ENCODE peak calls at places on chromosomes 1 and 21, in nine cellular contexts. G is nucleus accumbens; X is stimulated activated CD4-positive, alpha-beta T cell treated with anti-CD3 and anti-CD28 coated beads, Interleukin-12 subunit alpha, Interleukin-12 subunit beta, amount 100 ng/mL, for 4 hours; L is NCI-H1694; F is activated CD8-positive, alpha-beta T cell treated with anti-CD3 and anti-CD28 coated beads, Interleukin-2, amount 10 ng/mL, durations not matched to agents 7 days and 5 days; C is NCI-H1105 treated with DMSO at 0.1 percent for 48 hours; D is AG04449; V is BE2C; T is sciatic nerve. E is an unnamed sample.

GRCh38 chr1:162631546-162632233 is 574 bp upstream of the DDR2 start:
- DNase-seq in G (no peak), X (no peak), L (no peak), F (no peak), C (no peak), D (no peak), V (peak), T (peak), E (no peak)

GRCh38 chr1:152933196-152933595 is 13.8 kb upstream of the SPRR5 start:
- DNase-seq in G (no peak), X (no peak), L (no peak), F (no peak), C (no peak), D (no peak), V (no peak), T (no peak), E (no peak)

GRCh38 chr21:44330698-44331097 is 8.5 kb downstream of the CFAP410 start:
- DNase-seq in G (no peak), X (no peak), L (no peak), F (no peak), C (no peak), D (no peak), V (no peak), T (no peak), E (no peak)

GRCh38 chr1:978069-978834 is 3.6 kb downstream of the PERM1 start:
- DNase-seq in G (no peak), X (no peak), L (no peak), F (no peak), C (no peak), D (no peak), V (no peak), T (no peak), E (no peak)

GRCh38 chr1:115179397-115179835 is 90.1 kb upstream of the TSPAN2 start:
- DNase-seq in G (no peak), X (no peak), L (no peak), F (no peak), C (no peak), D (peak), V (no peak), T (no peak), E (no peak)

GRCh38 chr1:52306227-52307006 is 59.6 kb downstream of the CC2D1B start:
- DNase-seq in G (no peak), X (no peak), L (no peak), F (no peak), C (peak), D (no peak), V (no peak), T (no peak), E (no peak)

GRCh38 chr1:172950528-172950927 is 100.2 kb downstream of the TNFSF18 start:
- DNase-seq in G (no peak), X (no peak), L (no peak), F (no peak), C (no peak), D (no peak), V (no peak), T (no peak), E (no peak)

GRCh38 chr1:150150511-150151021 is 850 bp downstream of the PLEKHO1 start:
- DNase-seq in G (no peak), X (peak), L (no peak), F (no peak), C (no peak), D (no peak), V (peak), T (peak), E (no peak)

GRCh38 chr1:201603613-201604232 is 64.8 kb downstream of the NAV1 start:
- DNase-seq in G (no peak), X (no peak), L (no peak), F (no peak), C (no peak), D (no peak), V (no peak), T (no peak), E (no peak)

GRCh38 chr1:40592107-40592773 is 60.8 kb downstream of the ZNF684 start:
- DNase-seq in G (peak), X (no peak), L (peak), F (peak), C (peak), D (no peak), V (peak), T (no peak), E (no peak)

GRCh38 chr1:217540321-217540720 is 90.6 kb downstream of the GPATCH2 start:
- DNase-seq in G (no peak), X (no peak), L (no peak), F (no peak), C (no peak), D (no peak), V (no peak), T (no peak), E (no peak)

GRCh38 chr1:110434946-110435345 is 16.0 kb upstream of the PROK1 start:
- DNase-seq in G (no peak), X (no peak), L (no peak), F (no peak), C (no peak), D (no peak), V (no peak), T (no peak), E (no peak)

GRCh38 chr1:21661886-21662285 is 7.3 kb downstream of the RAP1GAP start:
- DNase-seq in G (no peak), X (no peak), L (no peak), F (no peak), C (no peak), D (no peak), V (no peak), T (no peak), E (no peak)

GRCh38 chr1:172040466-172040865 is 199.2 kb downstream of the DNM3 start:
- DNase-seq in G (no peak), X (no peak), L (no peak), F (no peak), C (no peak), D (peak), V (no peak), T (no peak), E (no peak)

GRCh38 chr1:160907976-160908375 is 23.0 kb upstream of the ITLN1 start:
- DNase-seq in G (no peak), X (no peak), L (no peak), F (no peak), C (no peak), D (no peak), V (no peak), T (no peak), E (no peak)

GRCh38 chr1:13820055-13820454 is 120.1 kb downstream of the PRDM2 start:
- DNase-seq in G (no peak), X (no peak), L (no peak), F (no peak), C (no peak), D (no peak), V (no peak), T (no peak), E (no peak)

GRCh38 chr1:230825061-230825803 is 43.1 kb downstream of the C1orf198 start:
- DNase-seq in G (no peak), X (no peak), L (peak), F (no peak), C (no peak), D (peak), V (peak), T (no peak), E (no peak)

GRCh38 chr1:24228312-24228711 is 41.2 kb upstream of the IFNLR1 start:
- DNase-seq in G (no peak), X (no peak), L (no peak), F (no peak), C (no peak), D (no peak), V (no peak), T (no peak), E (no peak)

GRCh38 chr21:37257526-37257966 is 9.6 kb downstream of the VPS26C start:
- DNase-seq in G (no peak), X (no peak), L (no peak), F (peak), C (peak), D (no peak), V (peak), T (no peak), E (no peak)

GRCh38 chr1:218494449-218494852 is 149.3 kb downstream of the TGFB2 start:
- DNase-seq in G (no peak), X (no peak), L (no peak), F (no peak), C (peak), D (no peak), V (no peak), T (no peak), E (no peak)

GRCh38 chr1:47013239-47013638 is 10.2 kb upstream of the CYP4X1 start:
- DNase-seq in G (no peak), X (no peak), L (no peak), F (no peak), C (no peak), D (no peak), V (no peak), T (no peak), E (no peak)

GRCh38 chr21:36602735-36603134 is 96.2 kb upstream of the SIM2 start:
- DNase-seq in G (no peak), X (no peak), L (no peak), F (no peak), C (no peak), D (no peak), V (no peak), T (no peak), E (no peak)

GRCh38 chr1:228304766-228305395 is 97.0 kb downstream of the OBSCN start:
- DNase-seq in G (no peak), X (no peak), L (no peak), F (no peak), C (no peak), D (no peak), V (no peak), T (no peak), E (no peak)

GRCh38 chr21:35593000-35593502 is 467.3 kb downstream of the SETD4 start:
- DNase-seq in G (no peak), X (no peak), L (no peak), F (no peak), C (no peak), D (no peak), V (no peak), T (no peak), E (no peak)

GRCh38 chr1:154497026-154497806 is 4.8 kb upstream of the TDRD10 start:
- DNase-seq in G (no peak), X (no peak), L (no peak), F (no peak), C (no peak), D (no peak), V (no peak), T (no peak), E (no peak)

GRCh38 chr1:90761781-90762589 is 44.9 kb upstream of the BARHL2 start:
- DNase-seq in G (no peak), X (no peak), L (peak), F (no peak), C (peak), D (no peak), V (no peak), T (no peak), E (no peak)

GRCh38 chr1:175367896-175368295 is 175.3 kb upstream of the KIAA0040 start:
- DNase-seq in G (no peak), X (no peak), L (no peak), F (no peak), C (no peak), D (no peak), V (no peak), T (no peak), E (no peak)

GRCh38 chr21:29825936-29826335 is 113.9 kb downstream of the GRIK1 start:
- DNase-seq in G (no peak), X (no peak), L (no peak), F (no peak), C (no peak), D (no peak), V (no peak), T (no peak), E (no peak)

GRCh38 chr1:54337928-54338327 is 68.3 kb downstream of the SSBP3 start:
- DNase-seq in G (no peak), X (no peak), L (no peak), F (peak), C (no peak), D (no peak), V (no peak), T (no peak), E (no peak)

GRCh38 chr1:207825296-207825695 is 73.4 kb downstream of the CD46 start:
- DNase-seq in G (no peak), X (no peak), L (no peak), F (no peak), C (no peak), D (no peak), V (no peak), T (no peak), E (no peak)

GRCh38 chr1:220818421-220819173 is 31.9 kb downstream of the MTARC1 start:
- DNase-seq in G (no peak), X (no peak), L (no peak), F (no peak), C (no peak), D (peak), V (peak), T (no peak), E (no peak)

GRCh38 chr1:28160677-28161328 is 15.7 kb downstream of the PTAFR start:
- DNase-seq in G (no peak), X (no peak), L (no peak), F (no peak), C (no peak), D (peak), V (no peak), T (no peak), E (no peak)

GRCh38 chr21:41960386-41960785 is 6.6 kb upstream of the C2CD2 start:
- DNase-seq in G (no peak), X (no peak), L (no peak), F (no peak), C (no peak), D (no peak), V (no peak), T (no peak), E (no peak)

GRCh38 chr1:19067187-19067911 is 110.9 kb upstream of the IFFO2 start:
- DNase-seq in G (no peak), X (no peak), L (no peak), F (no peak), C (peak), D (no peak), V (no peak), T (no peak), E (no peak)

GRCh38 chr1:11990303-11991032 is 10.2 kb downstream of the MFN2 start:
- DNase-seq in G (no peak), X (no peak), L (no peak), F (no peak), C (no peak), D (no peak), V (no peak), T (no peak), E (no peak)

E was measured in GM12891.